ENCODE peak calls at places on chromosome 10, in eight cellular contexts. O is ACHN; P is activated CD4-positive, alpha-beta T cell treated with anti-CD3 and anti-CD28 coated beads, Interleukin-2, amount 50 U/mL, for 4 hours; V is T-cell; G is T47D; S is activated gamma-delta T cell treated with Interleukin-2 at 50 U/mL for 16 hours; Y is RPMI7951; X is T-helper 1 cell. T is an unnamed sample.

GRCh38 chr10:100000109-100000502 is 9.6 kb downstream of the DNMBP start:
- DNase-seq in G (no peak), V (no peak), O (no peak), Y (no peak), S (no peak), P (no peak), X (no peak), T (no peak)

GRCh38 chr10:114538544-114538906 is 119.5 kb downstream of the ABLIM1 start:
- DNase-seq in V (peak; percentile 19), X (peak; percentile 52), S (no peak), P (peak; percentile 41), G (no peak), O (no peak), Y (no peak), T (no peak)

GRCh38 chr10:132351611-132352010 is 19.6 kb downstream of the LRRC27 start:
- DNase-seq in G (no peak), Y (no peak), V (no peak), S (no peak), X (no peak), P (no peak), O (no peak), T (no peak)

GRCh38 chr10:93436577-93436976 is 45.6 kb downstream of the MYOF start:
- DNase-seq in V (no peak), S (no peak), G (no peak), X (no peak), P (no peak), Y (peak; percentile 94), O (peak; percentile 77), T (peak; percentile 66)

GRCh38 chr10:80751940-80752339 is 214.2 kb downstream of the SH2D4B start:
- DNase-seq in Y (no peak), V (no peak), X (no peak), O (no peak), G (no peak), P (no peak), S (no peak), T (no peak)

GRCh38 chr10:15808204-15808797 is 52.0 kb downstream of the MINDY3 start:
- DNase-seq in P (no peak), X (no peak), V (no peak), O (no peak), G (no peak), S (no peak), Y (no peak), T (no peak)

GRCh38 chr10:118952493-118953295 is 76.8 kb upstream of the NANOS1 start:
- DNase-seq in Y (no peak), S (no peak), X (no peak), G (no peak), P (no peak), V (no peak), O (no peak), T (no peak)

GRCh38 chr10:126571203-126571602 is 99.3 kb downstream of the C10orf90 start:
- DNase-seq in Y (no peak), X (no peak), O (peak; percentile 31), G (no peak), P (no peak), V (no peak), S (no peak), T (no peak)

GRCh38 chr10:60031664-60032063 is 125.3 kb upstream of the CCDC6 start:
- DNase-seq in V (no peak), Y (no peak), X (no peak), P (no peak), G (peak; percentile 26), S (no peak), O (no peak), T (no peak)

GRCh38 chr10:97781541-97782331 is 9.9 kb upstream of the SFRP5 start:
- DNase-seq in O (no peak), P (no peak), Y (no peak), X (no peak), G (no peak), S (no peak), V (no peak), T (no peak)

GRCh38 chr10:29611796-29612381 is 22.9 kb downstream of the SVIL start:
- DNase-seq in V (no peak), P (no peak), O (no peak), X (no peak), G (no peak), S (no peak), Y (peak; percentile 80), T (no peak)

GRCh38 chr10:6916601-6917000 is 336.5 kb upstream of the PRKCQ start:
- DNase-seq in O (no peak), P (no peak), Y (no peak), S (no peak), X (no peak), V (no peak), G (no peak), T (no peak)

GRCh38 chr10:74882427-74882826 is 56.0 kb downstream of the KAT6B start:
- DNase-seq in Y (no peak), V (no peak), G (no peak), X (no peak), O (no peak), S (no peak), P (no peak), T (no peak)

GRCh38 chr10:92419740-92420553 is 129.0 kb downstream of the MARCHF5 start:
- DNase-seq in P (no peak), X (no peak), S (no peak), Y (no peak), V (no peak), G (no peak), O (no peak), T (no peak)

GRCh38 chr10:13769926-13770325 is 183.2 kb downstream of the PRPF18 start:
- DNase-seq in O (no peak), S (no peak), X (no peak), G (peak; percentile 45), V (no peak), Y (peak; percentile 100), P (no peak), T (no peak)

GRCh38 chr10:100993986-100994708 is 5.5 kb upstream of the LZTS2 start:
- DNase-seq in O (peak; percentile 57), Y (peak; percentile 42), X (no peak), P (no peak), G (peak; percentile 73), S (no peak), V (no peak), T (no peak)

GRCh38 chr10:72009430-72010081 is 45.4 kb downstream of the CHST3 start:
- DNase-seq in P (no peak), O (no peak), Y (peak; percentile 97), V (no peak), X (no peak), S (no peak), G (peak; percentile 59), T (no peak)

GRCh38 chr10:260819-261429 is 125.7 kb downstream of the ZMYND11 start:
- DNase-seq in V (no peak), P (no peak), Y (no peak), G (no peak), O (no peak), X (no peak), S (no peak), T (no peak)

GRCh38 chr10:8183241-8183704 is 128.8 kb downstream of the GATA3 start:
- DNase-seq in Y (peak; percentile 90), O (no peak), X (peak; percentile 50), S (peak; percentile 21), V (peak; percentile 26), G (no peak), P (peak; percentile 31), T (no peak)

GRCh38 chr10:132030898-132031463 is 34.8 kb upstream of the JAKMIP3 start:
- DNase-seq in G (no peak), V (no peak), O (no peak), Y (no peak), X (no peak), P (no peak), S (no peak), T (no peak)

GRCh38 chr10:2744547-2745212 is 322.7 kb upstream of the PFKP start:
- DNase-seq in O (no peak), X (no peak), S (no peak), G (no peak), Y (no peak), V (no peak), P (no peak), T (no peak)

GRCh38 chr10:69576334-69577011 is 3.3 kb upstream of the NEUROG3 start:
- DNase-seq in G (no peak), V (no peak), Y (no peak), O (no peak), P (no peak), S (no peak), X (no peak), T (no peak)

T was measured in epithelial cell of proximal tubule.